ENCODE peak calls at places on chromosomes 5 and 9, in four cellular contexts. One of them, this sample, is unnamed. For H3K27me3, the result is how much of the 10 kb centered on the place peaks cover.

GRCh38 chr5:107864793-107865192 is 194.1 kb upstream of the EFNA5 start:
- DNase-seq in neural progenitor cell: no peak
- DNase-seq in ovary: no peak
- DNase-seq in right atrium auricular region: no peak
- DNase-seq in this sample: peak

GRCh38 chr9:16213781-16214515 is 656.5 kb downstream of the BNC2 start:
- DNase-seq in neural progenitor cell: no peak
- DNase-seq in ovary: peak
- DNase-seq in right atrium auricular region: peak
- DNase-seq in this sample: peak

GRCh38 chr9:105435453-105435852 is 12.4 kb upstream of the FSD1L start:
- DNase-seq in neural progenitor cell: no peak
- DNase-seq in ovary: no peak
- DNase-seq in right atrium auricular region: no peak
- DNase-seq in this sample: no peak

GRCh38 chr5:556909-557441 is 32.7 kb upstream of the SLC9A3 start:
- DNase-seq in neural progenitor cell: no peak
- DNase-seq in ovary: no peak
- DNase-seq in right atrium auricular region: no peak
- DNase-seq in this sample: no peak

GRCh38 chr5:37198842-37199241 is 50.3 kb downstream of the CPLANE1 start:
- DNase-seq in neural progenitor cell: no peak
- DNase-seq in ovary: no peak
- DNase-seq in right atrium auricular region: no peak
- DNase-seq in this sample: peak

GRCh38 chr9:130491830-130492465 is 47.2 kb downstream of the ASS1 start:
- DNase-seq in neural progenitor cell: no peak
- DNase-seq in ovary: no peak
- DNase-seq in right atrium auricular region: no peak
- DNase-seq in this sample: no peak

GRCh38 chr5:161342886-161343285 is 203.6 kb downstream of the GABRB2 start:
- DNase-seq in neural progenitor cell: no peak
- DNase-seq in ovary: no peak
- DNase-seq in right atrium auricular region: no peak
- DNase-seq in this sample: no peak

GRCh38 chr9:121440265-121440664 is 59.4 kb downstream of the GGTA1 start:
- DNase-seq in neural progenitor cell: peak
- DNase-seq in ovary: no peak
- DNase-seq in right atrium auricular region: no peak
- DNase-seq in this sample: peak

GRCh38 chr5:62603934-62604333 is 25.3 kb downstream of the LRRC70 start:
- DNase-seq in neural progenitor cell: no peak
- DNase-seq in ovary: no peak
- DNase-seq in right atrium auricular region: no peak
- DNase-seq in this sample: no peak

GRCh38 chr5:87020099-87020934 is 247.4 kb upstream of the RASA1 start:
- DNase-seq in neural progenitor cell: peak
- DNase-seq in ovary: no peak
- DNase-seq in right atrium auricular region: no peak
- DNase-seq in this sample: peak

GRCh38 chr5:151405334-151405872 is 42.0 kb upstream of the SLC36A1 start:
- DNase-seq in neural progenitor cell: no peak
- DNase-seq in ovary: no peak
- DNase-seq in right atrium auricular region: no peak
- DNase-seq in this sample: no peak

GRCh38 chr5:43773032-43773830 is 170.3 kb downstream of the NNT start:
- DNase-seq in neural progenitor cell: no peak
- DNase-seq in ovary: no peak
- DNase-seq in right atrium auricular region: no peak
- DNase-seq in this sample: peak

GRCh38 chr9:38087934-38088925 is 19.2 kb upstream of the SHB start:
- DNase-seq in neural progenitor cell: peak
- DNase-seq in ovary: peak
- DNase-seq in right atrium auricular region: peak
- DNase-seq in this sample: peak

GRCh38 chr5:144467795-144468194 is 297.1 kb downstream of the KCTD16 start:
- DNase-seq in neural progenitor cell: peak
- DNase-seq in ovary: no peak
- DNase-seq in right atrium auricular region: no peak
- DNase-seq in this sample: peak

GRCh38 chr5:176560364-176560763 is 11.2 kb downstream of the CDHR2 start:
- DNase-seq in neural progenitor cell: no peak
- DNase-seq in ovary: no peak
- DNase-seq in right atrium auricular region: no peak
- DNase-seq in this sample: no peak

GRCh38 chr9:104386425-104387069 is 117.5 kb upstream of the OR13F1 start:
- DNase-seq in neural progenitor cell: peak
- DNase-seq in ovary: no peak
- DNase-seq in right atrium auricular region: no peak
- DNase-seq in this sample: peak

GRCh38 chr5:75050415-75050814 is 1.9 kb downstream of the GCNT4 start:
- DNase-seq in neural progenitor cell: peak
- DNase-seq in ovary: no peak
- DNase-seq in right atrium auricular region: no peak
- DNase-seq in this sample: peak

GRCh38 chr5:72242796-72243475 is 77.1 kb downstream of the MRPS27 start:
- DNase-seq in neural progenitor cell: peak
- DNase-seq in ovary: no peak
- DNase-seq in right atrium auricular region: no peak
- DNase-seq in this sample: no peak

GRCh38 chr9:132135456-132135855 is 26.4 kb upstream of the NTNG2 start:
- DNase-seq in neural progenitor cell: no peak
- DNase-seq in ovary: no peak
- DNase-seq in right atrium auricular region: no peak
- DNase-seq in this sample: no peak
- H3K27me3 ChIP-seq in neural progenitor cell: under half
- H3K27me3 ChIP-seq in ovary: under half
- H3K27me3 ChIP-seq in right atrium auricular region: under half
- H3K27me3 ChIP-seq in this sample: half or more

DNA sequence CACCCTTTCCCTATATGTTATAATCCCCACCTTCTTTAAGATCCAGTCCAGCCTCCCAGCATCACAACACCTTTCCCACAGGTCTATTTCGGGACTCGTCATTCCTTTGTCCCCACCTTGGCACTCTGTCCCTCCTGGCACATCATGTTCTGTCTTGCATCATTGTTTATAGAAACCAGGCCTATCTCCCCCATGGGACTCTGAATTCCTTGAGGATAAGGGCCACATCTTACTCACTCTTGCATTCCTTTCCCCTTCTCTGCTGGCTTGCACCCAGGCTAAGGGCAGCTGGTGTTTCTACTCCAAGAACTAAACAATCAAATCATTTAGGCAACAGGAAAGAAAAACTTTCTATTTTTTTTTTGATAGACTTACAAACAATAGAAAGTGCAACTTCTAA is 205.7 kb downstream of the AGTPBP1 start:
- DNase-seq in neural progenitor cell: no peak
- DNase-seq in ovary: no peak
- DNase-seq in right atrium auricular region: no peak
- DNase-seq in this sample: peak
- H3K27me3 ChIP-seq in neural progenitor cell: under half
- H3K27me3 ChIP-seq in ovary: under half
- H3K27me3 ChIP-seq in right atrium auricular region: under half
- H3K27me3 ChIP-seq in this sample: under half

GRCh38 chr9:109880276-109881169 is 100.5 kb downstream of the PALM2AKAP2 start:
- DNase-seq in neural progenitor cell: peak
- DNase-seq in ovary: no peak
- DNase-seq in right atrium auricular region: no peak
- DNase-seq in this sample: peak

GRCh38 chr9:109886617-109887016 is 106.6 kb downstream of the PALM2AKAP2 start:
- DNase-seq in neural progenitor cell: no peak
- DNase-seq in ovary: no peak
- DNase-seq in right atrium auricular region: no peak
- DNase-seq in this sample: no peak

GRCh38 chr9:109886050-109886449 is 106.1 kb downstream of the PALM2AKAP2 start:
- DNase-seq in neural progenitor cell: no peak
- DNase-seq in ovary: no peak
- DNase-seq in right atrium auricular region: no peak
- DNase-seq in this sample: no peak

GRCh38 chr9:109887079-109887478 is 107.1 kb downstream of the PALM2AKAP2 start:
- DNase-seq in neural progenitor cell: no peak
- DNase-seq in ovary: no peak
- DNase-seq in right atrium auricular region: no peak
- DNase-seq in this sample: peak

GRCh38 chr9:109883623-109884022 is 103.6 kb downstream of the PALM2AKAP2 start:
- DNase-seq in neural progenitor cell: no peak
- DNase-seq in ovary: no peak
- DNase-seq in right atrium auricular region: no peak
- DNase-seq in this sample: no peak
- H3K27me3 ChIP-seq in neural progenitor cell: under half
- H3K27me3 ChIP-seq in ovary: under half
- H3K27me3 ChIP-seq in right atrium auricular region: under half
- H3K27me3 ChIP-seq in this sample: under half

DNA sequence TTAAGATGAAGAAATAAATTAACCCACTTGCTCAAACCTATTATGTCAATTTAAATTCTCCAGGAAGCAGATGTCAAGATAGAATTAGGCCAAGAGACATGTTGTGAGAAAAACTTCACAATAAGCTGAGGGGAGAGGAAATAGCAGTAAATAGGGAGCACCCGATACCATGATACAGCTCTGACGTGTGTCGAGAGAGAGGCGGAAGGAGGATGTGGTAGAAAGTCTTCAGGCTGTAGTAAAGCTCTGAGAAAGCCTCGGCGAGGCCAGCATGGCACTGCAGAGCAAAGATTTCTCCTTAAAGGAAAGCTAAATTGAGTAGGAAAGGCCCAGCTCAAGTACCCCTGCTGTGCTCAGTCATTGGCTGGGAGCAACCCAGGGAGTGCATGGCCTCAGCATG is 6.0 kb upstream of the PUM3 start:
- DNase-seq in neural progenitor cell: no peak
- DNase-seq in ovary: no peak
- DNase-seq in right atrium auricular region: no peak
- DNase-seq in this sample: no peak
- H3K27me3 ChIP-seq in neural progenitor cell: under half
- H3K27me3 ChIP-seq in ovary: under half
- H3K27me3 ChIP-seq in right atrium auricular region: under half
- H3K27me3 ChIP-seq in this sample: under half

DNA sequence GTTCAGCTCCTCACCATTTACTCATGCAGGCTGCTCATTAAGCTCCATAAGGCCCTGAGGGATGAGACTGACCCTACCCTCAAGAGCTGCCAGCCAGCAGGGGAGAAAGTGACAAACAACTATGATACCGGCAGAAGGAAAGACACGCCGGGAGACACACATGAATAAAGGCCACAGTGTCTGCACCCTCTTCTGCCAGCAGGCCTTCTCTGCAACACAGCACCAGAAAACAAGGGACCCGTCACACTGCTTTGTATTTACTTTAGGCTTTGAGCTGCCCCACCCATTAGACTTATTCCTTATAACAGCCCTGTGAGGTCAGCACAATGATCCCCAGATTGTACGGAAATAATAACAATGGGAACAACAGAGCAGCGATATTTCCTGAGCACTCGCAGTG is 7.2 kb downstream of the GABBR2 start:
- DNase-seq in neural progenitor cell: no peak
- DNase-seq in ovary: no peak
- DNase-seq in right atrium auricular region: no peak
- DNase-seq in this sample: no peak
- H3K27me3 ChIP-seq in neural progenitor cell: under half
- H3K27me3 ChIP-seq in ovary: under half
- H3K27me3 ChIP-seq in right atrium auricular region: under half
- H3K27me3 ChIP-seq in this sample: half or more

GRCh38 chr5:173420108-173420507 is 91.9 kb upstream of the STC2 start:
- DNase-seq in neural progenitor cell: no peak
- DNase-seq in ovary: no peak
- DNase-seq in right atrium auricular region: no peak
- DNase-seq in this sample: no peak
- H3K27me3 ChIP-seq in neural progenitor cell: under half
- H3K27me3 ChIP-seq in ovary: under half
- H3K27me3 ChIP-seq in right atrium auricular region: under half
- H3K27me3 ChIP-seq in this sample: under half

GRCh38 chr9:137050570-137050969 is 3.3 kb downstream of the ENTPD2 start:
- DNase-seq in neural progenitor cell: no peak
- DNase-seq in ovary: no peak
- DNase-seq in right atrium auricular region: no peak
- DNase-seq in this sample: no peak

GRCh38 chr9:137051145-137051724 is 2.6 kb downstream of the ENTPD2 start:
- DNase-seq in neural progenitor cell: no peak
- DNase-seq in ovary: no peak
- DNase-seq in right atrium auricular region: no peak
- DNase-seq in this sample: no peak

GRCh38 chr9:137049544-137050449 is 3.8 kb upstream of the NPDC1 start:
- DNase-seq in neural progenitor cell: peak
- DNase-seq in ovary: no peak
- DNase-seq in right atrium auricular region: no peak
- DNase-seq in this sample: peak

GRCh38 chr9:137046094-137046787 is at the start of gene NPDC1:
- DNase-seq in neural progenitor cell: peak
- DNase-seq in ovary: peak
- DNase-seq in right atrium auricular region: peak
- DNase-seq in this sample: peak

GRCh38 chr9:137048655-137049543 is 2.9 kb upstream of the NPDC1 start:
- DNase-seq in neural progenitor cell: no peak
- DNase-seq in ovary: no peak
- DNase-seq in right atrium auricular region: no peak
- DNase-seq in this sample: no peak
- H3K27me3 ChIP-seq in neural progenitor cell: half or more
- H3K27me3 ChIP-seq in ovary: under half
- H3K27me3 ChIP-seq in right atrium auricular region: under half
- H3K27me3 ChIP-seq in this sample: half or more